ENCODE peak calls at places on chromosome 1, in four cellular contexts. One of them, this sample, is unnamed.

GRCh38 chr1:91704746-91705145 is 181.2 kb downstream of the TGFBR3 start:
- DNase-seq in H9: no peak
- DNase-seq in hepatocyte: no peak
- DNase-seq in IMR-90: no peak
- DNase-seq in this sample: no peak

GRCh38 chr1:53293123-53293522 is 34.7 kb downstream of the LRP8 start:
- DNase-seq in IMR-90: no peak
- DNase-seq in H9: no peak
- DNase-seq in hepatocyte: no peak
- DNase-seq in this sample: no peak

GRCh38 chr1:3192825-3193224 is 123.8 kb downstream of the PRDM16 start:
- DNase-seq in H9: no peak
- DNase-seq in hepatocyte: no peak
- DNase-seq in IMR-90: no peak
- DNase-seq in this sample: peak; percentile 70

GRCh38 chr1:91065337-91065736 is 43.5 kb upstream of the ZNF644 start:
- DNase-seq in IMR-90: no peak
- DNase-seq in hepatocyte: peak; percentile 24
- DNase-seq in H9: no peak
- DNase-seq in this sample: no peak

GRCh38 chr1:76998582-76999189 is 131.4 kb downstream of the ST6GALNAC5 start:
- DNase-seq in IMR-90: peak; percentile 62
- DNase-seq in hepatocyte: no peak
- DNase-seq in H9: no peak
- DNase-seq in this sample: peak; percentile 85

GRCh38 chr1:230431517-230431916 is 5.4 kb upstream of the PGBD5 start:
- DNase-seq in IMR-90: no peak
- DNase-seq in H9: no peak
- DNase-seq in hepatocyte: no peak
- DNase-seq in this sample: no peak

GRCh38 chr1:164623805-164624204 is 64.8 kb downstream of the PBX1 start:
- DNase-seq in hepatocyte: no peak
- DNase-seq in H9: no peak
- DNase-seq in IMR-90: no peak
- DNase-seq in this sample: no peak

GRCh38 chr1:13930151-13930550 is 230.2 kb downstream of the PRDM2 start:
- DNase-seq in H9: peak; percentile 75
- DNase-seq in hepatocyte: no peak
- DNase-seq in IMR-90: no peak
- DNase-seq in this sample: no peak

GRCh38 chr1:51313268-51313852 is 17.0 kb downstream of the TTC39A start:
- DNase-seq in H9: peak; percentile 67
- DNase-seq in hepatocyte: no peak
- DNase-seq in IMR-90: no peak
- DNase-seq in this sample: no peak

GRCh38 chr1:10424034-10424433 is 6.2 kb upstream of the CENPS start:
- DNase-seq in IMR-90: peak; percentile 65
- DNase-seq in hepatocyte: peak; percentile 28
- DNase-seq in H9: no peak
- DNase-seq in this sample: no peak

GRCh38 chr1:10424651-10425050 is 5.6 kb upstream of the CENPS start:
- DNase-seq in IMR-90: no peak
- DNase-seq in H9: no peak
- DNase-seq in hepatocyte: no peak
- DNase-seq in this sample: no peak

GRCh38 chr1:10415211-10415930 is 14.9 kb upstream of the CENPS start:
- DNase-seq in IMR-90: peak; percentile 91
- DNase-seq in hepatocyte: no peak
- DNase-seq in H9: no peak
- DNase-seq in this sample: peak; percentile 58

GRCh38 chr1:10421637-10422036 is 8.6 kb upstream of the CENPS start:
- DNase-seq in IMR-90: no peak
- DNase-seq in H9: no peak
- DNase-seq in hepatocyte: no peak
- DNase-seq in this sample: no peak

DNA sequence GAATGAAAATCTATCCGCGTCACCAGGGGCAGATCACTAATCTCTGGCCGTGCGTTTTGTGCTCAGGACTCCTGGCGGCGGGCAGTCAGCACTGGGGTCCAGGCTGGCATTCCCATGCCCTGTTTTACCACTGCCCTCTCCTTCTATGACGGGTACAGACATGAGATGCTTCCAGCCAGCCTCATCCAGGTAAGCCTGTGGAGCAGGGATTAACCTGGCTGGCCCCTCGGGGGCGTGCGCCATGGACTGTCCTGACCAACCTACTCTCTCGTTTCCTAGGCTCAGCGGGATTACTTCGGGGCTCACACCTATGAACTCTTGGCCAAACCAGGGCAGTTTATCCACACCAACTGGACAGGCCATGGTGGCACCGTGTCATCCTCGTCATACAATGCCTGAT is 10.9 kb upstream of the CENPS start:
- DNase-seq in hepatocyte: no peak
- DNase-seq in IMR-90: no peak
- DNase-seq in H9: no peak
- DNase-seq in this sample: no peak
- H3K27ac ChIP-seq in hepatocyte: no peak overlapping the region
- H3K27ac ChIP-seq in IMR-90: no peak overlapping the region
- H3K27ac ChIP-seq in H9: no peak overlapping the region
- H3K27ac ChIP-seq in this sample: no peak overlapping the region

GRCh38 chr1:156062189-156062588 is 1.2 kb downstream of the RAB25 start:
- DNase-seq in H9: no peak
- DNase-seq in IMR-90: peak; percentile 36
- DNase-seq in hepatocyte: peak; percentile 40
- DNase-seq in this sample: no peak
- H3K4me2 ChIP-seq in H9: no peak overlapping the region
- H3K4me2 ChIP-seq in IMR-90: no peak overlapping the region
- H3K4me2 ChIP-seq in hepatocyte: peak overlapping the region; percentile 79
- H3K4me2 ChIP-seq in this sample: no peak overlapping the region

GRCh38 chr1:167935252-167936067 is 1.0 kb upstream of the DCAF6 start:
- DNase-seq in H9: no peak
- DNase-seq in hepatocyte: peak; percentile 53
- DNase-seq in IMR-90: peak; percentile 36
- DNase-seq in this sample: peak; percentile 25

GRCh38 chr1:167936930-167937708 is at the start of gene MPC2:
- DNase-seq in H9: peak; percentile 59
- DNase-seq in IMR-90: peak; percentile 75
- DNase-seq in hepatocyte: peak; percentile 78
- DNase-seq in this sample: peak; percentile 78

GRCh38 chr1:167938083-167938482 is 1.2 kb upstream of the MPC2 start:
- DNase-seq in hepatocyte: no peak
- DNase-seq in H9: no peak
- DNase-seq in IMR-90: no peak
- DNase-seq in this sample: no peak

GRCh38 chr1:167936068-167936929 is at the start of gene DCAF6:
- DNase-seq in H9: peak; percentile 98
- DNase-seq in IMR-90: peak; percentile 99
- DNase-seq in hepatocyte: peak; percentile 99
- DNase-seq in this sample: peak; percentile 97

GRCh38 chr1:167937709-167938010 is 788 bp upstream of the MPC2 start:
- DNase-seq in hepatocyte: no peak
- DNase-seq in IMR-90: no peak
- DNase-seq in H9: no peak
- DNase-seq in this sample: no peak
- H3K27ac ChIP-seq in hepatocyte: peak overlapping the region; percentile 99
- H3K27ac ChIP-seq in IMR-90: peak overlapping the region; percentile 89
- H3K27ac ChIP-seq in H9: peak overlapping the region; percentile 37
- H3K27ac ChIP-seq in this sample: peak overlapping the region; percentile 99

GRCh38 chr1:166730299-166730888 is 108.9 kb upstream of the POGK start:
- DNase-seq in H9: peak; percentile 36
- DNase-seq in hepatocyte: no peak
- DNase-seq in IMR-90: no peak
- DNase-seq in this sample: peak; percentile 7
- H3K4me2 ChIP-seq in H9: no peak overlapping the region
- H3K4me2 ChIP-seq in hepatocyte: no peak overlapping the region
- H3K4me2 ChIP-seq in IMR-90: no peak overlapping the region
- H3K4me2 ChIP-seq in this sample: no peak overlapping the region

GRCh38 chr1:59137968-59138367 is 158.9 kb upstream of the FGGY start:
- DNase-seq in hepatocyte: no peak
- DNase-seq in IMR-90: no peak
- DNase-seq in H9: no peak
- DNase-seq in this sample: no peak
- H3K27ac ChIP-seq in hepatocyte: peak overlapping the region; percentile 44
- H3K27ac ChIP-seq in IMR-90: no peak overlapping the region
- H3K27ac ChIP-seq in H9: no peak overlapping the region
- H3K27ac ChIP-seq in this sample: no peak overlapping the region

GRCh38 chr1:93676424-93676823 is 5.2 kb downstream of the BCAR3 start:
- DNase-seq in H9: peak; percentile 19
- DNase-seq in IMR-90: no peak
- DNase-seq in hepatocyte: no peak
- DNase-seq in this sample: peak; percentile 47

GRCh38 chr1:93675931-93676330 is 5.7 kb downstream of the BCAR3 start:
- DNase-seq in hepatocyte: no peak
- DNase-seq in H9: peak; percentile 5
- DNase-seq in IMR-90: no peak
- DNase-seq in this sample: no peak

GRCh38 chr1:93673159-93673657 is 8.4 kb downstream of the BCAR3 start:
- DNase-seq in IMR-90: peak; percentile 30
- DNase-seq in H9: no peak
- DNase-seq in hepatocyte: no peak
- DNase-seq in this sample: no peak

GRCh38 chr1:93677729-93678128 is 3.9 kb downstream of the BCAR3 start:
- DNase-seq in H9: no peak
- DNase-seq in hepatocyte: no peak
- DNase-seq in IMR-90: no peak
- DNase-seq in this sample: no peak

DNA sequence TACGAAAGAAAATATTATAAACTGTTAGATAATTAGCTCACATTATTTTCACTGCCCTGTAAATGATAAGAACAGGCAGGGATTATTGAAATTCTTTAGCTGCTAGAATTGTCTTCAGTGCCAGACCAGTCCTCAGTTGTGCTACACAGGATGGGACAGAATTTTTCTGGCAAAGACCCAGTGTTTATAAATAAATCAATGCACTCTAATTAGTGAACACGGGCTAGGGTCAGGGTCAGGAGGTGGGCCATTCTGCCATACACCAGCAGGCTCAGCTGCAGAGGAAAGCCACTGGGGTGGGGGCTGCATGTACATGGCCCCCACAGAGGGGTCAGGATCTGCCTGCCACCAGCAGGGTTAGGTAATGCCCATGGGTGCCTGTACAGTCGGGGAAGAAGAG is 6.4 kb downstream of the BCAR3 start:
- DNase-seq in hepatocyte: no peak
- DNase-seq in IMR-90: no peak
- DNase-seq in H9: peak; percentile 11
- DNase-seq in this sample: no peak
- H3K4me2 ChIP-seq in hepatocyte: no peak overlapping the region
- H3K4me2 ChIP-seq in IMR-90: peak overlapping the region; percentile 13
- H3K4me2 ChIP-seq in H9: no peak overlapping the region
- H3K4me2 ChIP-seq in this sample: peak overlapping the region; percentile 30

GRCh38 chr1:1462318-1462966 is 9.1 kb upstream of the ATAD3B start:
- DNase-seq in hepatocyte: no peak
- DNase-seq in IMR-90: no peak
- DNase-seq in H9: no peak
- DNase-seq in this sample: no peak

GRCh38 chr1:1461721-1462317 is 9.7 kb upstream of the ATAD3B start:
- DNase-seq in hepatocyte: no peak
- DNase-seq in H9: peak; percentile 32
- DNase-seq in IMR-90: no peak
- DNase-seq in this sample: no peak

GRCh38 chr1:1460540-1461130 is 10.9 kb upstream of the ATAD3B start:
- DNase-seq in hepatocyte: no peak
- DNase-seq in IMR-90: no peak
- DNase-seq in H9: no peak
- DNase-seq in this sample: no peak

DNA sequence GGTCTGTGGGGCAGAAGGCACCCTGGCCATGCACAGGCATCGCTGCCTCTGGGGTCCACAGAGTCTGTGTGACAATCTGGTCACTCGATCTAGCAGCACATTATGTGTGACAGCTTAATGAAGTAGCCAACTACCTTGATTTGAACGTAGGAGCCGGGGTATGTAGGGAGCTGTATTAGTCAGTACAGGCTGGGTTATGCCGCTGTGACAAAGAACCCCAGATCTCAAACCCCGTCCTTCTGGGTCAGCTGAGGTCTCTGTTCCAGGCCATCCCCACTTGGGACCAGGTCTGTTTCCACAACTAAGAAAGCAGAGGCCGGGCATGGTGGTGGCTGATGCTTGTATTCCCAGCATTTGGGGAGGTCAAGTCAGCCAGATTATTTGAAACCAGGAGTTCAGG is 8.3 kb upstream of the ATAD3B start:
- DNase-seq in hepatocyte: no peak
- DNase-seq in IMR-90: no peak
- DNase-seq in H9: no peak
- DNase-seq in this sample: no peak
- H3K27ac ChIP-seq in hepatocyte: no peak overlapping the region
- H3K27ac ChIP-seq in IMR-90: no peak overlapping the region
- H3K27ac ChIP-seq in H9: no peak overlapping the region
- H3K27ac ChIP-seq in this sample: no peak overlapping the region

GRCh38 chr1:184387069-184387870 is 441 bp downstream of the C1orf21 start:
- DNase-seq in hepatocyte: peak; percentile 33
- DNase-seq in IMR-90: peak; percentile 28
- DNase-seq in H9: peak; percentile 49
- DNase-seq in this sample: no peak

GRCh38 chr1:184385863-184386262 is 966 bp upstream of the C1orf21 start:
- DNase-seq in hepatocyte: no peak
- DNase-seq in IMR-90: no peak
- DNase-seq in H9: no peak
- DNase-seq in this sample: no peak

GRCh38 chr1:184387871-184388670 is 1.2 kb downstream of the C1orf21 start:
- DNase-seq in H9: no peak
- DNase-seq in hepatocyte: peak; percentile 48
- DNase-seq in IMR-90: peak; percentile 89
- DNase-seq in this sample: peak; percentile 78

GRCh38 chr1:184388671-184389292 is 2.0 kb downstream of the C1orf21 start:
- DNase-seq in H9: no peak
- DNase-seq in IMR-90: no peak
- DNase-seq in hepatocyte: no peak
- DNase-seq in this sample: no peak

GRCh38 chr1:184386271-184387068 is at the start of gene C1orf21:
- DNase-seq in IMR-90: peak; percentile 84
- DNase-seq in hepatocyte: peak; percentile 95
- DNase-seq in H9: peak; percentile 84
- DNase-seq in this sample: peak; percentile 82
- H3K4me2 ChIP-seq in IMR-90: peak within 1 kb of the TSS; percentile 85
- H3K4me2 ChIP-seq in hepatocyte: peak within 1 kb of the TSS; percentile 88
- H3K4me2 ChIP-seq in H9: peak within 1 kb of the TSS; percentile 82
- H3K4me2 ChIP-seq in this sample: peak within 1 kb of the TSS; percentile 99

GRCh38 chr1:67747667-67748066 is 62.7 kb downstream of the GADD45A start:
- DNase-seq in H9: no peak
- DNase-seq in hepatocyte: no peak
- DNase-seq in IMR-90: peak; percentile 72
- DNase-seq in this sample: peak; percentile 90
- H3K27ac ChIP-seq in H9: no peak overlapping the region
- H3K27ac ChIP-seq in hepatocyte: peak overlapping the region; percentile 85
- H3K27ac ChIP-seq in IMR-90: peak overlapping the region; percentile 84
- H3K27ac ChIP-seq in this sample: peak overlapping the region; percentile 90

This sample was measured in astrocyte.